ENCODE peak calls at places on chromosomes 6 and 20, in seven cellular contexts. Z is SK-N-SH, V is neuronal stem cell, L is GM12878, X is H1, G is GM23248, M is HepG2. A is an unnamed sample.
A peak's percentile ranks its signal among the peaks of the same experiment; 100 is the strongest.

GRCh38 chr6:55869731-55870130 is 5.7 kb downstream of the BMP5 start:
- DNase-seq in G (no peak), X (no peak), L (no peak), M (no peak), V (no peak), Z (peak; percentile 0), A (no peak)

GRCh38 chr6:18503588-18504231 is 116.6 kb downstream of the RNF144B start:
- DNase-seq in L (peak; percentile 35), M (peak; percentile 80), Z (peak; percentile 52), V (peak; percentile 58), G (peak; percentile 90), X (peak; percentile 57), A (peak; percentile 86)

GRCh38 chr20:38222231-38222922 is 38.2 kb downstream of the KIAA1755 start:
- DNase-seq in X (peak; percentile 96), Z (peak; percentile 84), L (no peak), G (peak; percentile 69), M (peak; percentile 71), V (peak; percentile 73), A (peak; percentile 51)

GRCh38 chr20:3010985-3011723 is 32.3 kb upstream of the GNRH2 start:
- DNase-seq in Z (no peak), X (no peak), G (peak; percentile 72), L (no peak), V (no peak), M (no peak), A (peak; percentile 18)

GRCh38 chr20:12012241-12013222 is 94.8 kb downstream of the BTBD3 start:
- DNase-seq in X (peak; percentile 78), M (peak; percentile 67), G (peak; percentile 29), L (peak; percentile 12), V (peak; percentile 42), Z (peak; percentile 54), A (peak; percentile 50)

GRCh38 chr6:147586044-147586443 is 77.6 kb downstream of the SAMD5 start:
- DNase-seq in G (peak; percentile 1), Z (no peak), M (no peak), L (no peak), X (no peak), V (no peak), A (peak; percentile 65)

GRCh38 chr6:163876391-163876790 is 461.9 kb downstream of the QKI start:
- DNase-seq in Z (no peak), G (no peak), X (no peak), V (no peak), M (no peak), L (no peak), A (peak; percentile 69)

GRCh38 chr6:16700202-16700997 is 60.9 kb downstream of the ATXN1 start:
- DNase-seq in M (no peak), V (no peak), Z (no peak), X (no peak), G (no peak), L (no peak), A (peak; percentile 60)

GRCh38 chr6:127634178-127634577 is 57.2 kb downstream of the C6orf58 start:
- DNase-seq in Z (no peak), M (no peak), L (no peak), V (no peak), G (peak; percentile 7), X (no peak), A (no peak)

GRCh38 chr20:44650777-44651493 is 564 bp downstream of the ADA start:
- DNase-seq in M (no peak), L (no peak), G (peak; percentile 18), Z (no peak), V (no peak), X (no peak), A (no peak)

GRCh38 chr6:129938242-129939020 is 77.3 kb upstream of the TMEM244 start:
- DNase-seq in X (no peak), L (no peak), Z (no peak), V (no peak), M (no peak), G (no peak), A (no peak)

GRCh38 chr6:2857580-2858337 is 16.1 kb upstream of the SERPINB1 start:
- DNase-seq in L (peak; percentile 90), Z (peak; percentile 70), X (no peak), V (no peak), G (no peak), M (no peak), A (peak; percentile 70)

GRCh38 chr20:34538671-34539123 is 19.8 kb upstream of the MAP1LC3A start:
- DNase-seq in L (no peak), V (no peak), G (peak; percentile 84), M (peak; percentile 61), X (peak; percentile 82), Z (peak; percentile 77), A (no peak)

GRCh38 chr6:32936247-32937152 is 4.3 kb downstream of the HLA-DMB start:
- DNase-seq in L (no peak), V (no peak), G (no peak), Z (no peak), M (no peak), X (no peak), A (no peak)

GRCh38 chr20:17505664-17506517 is 25.3 kb downstream of the BFSP1 start:
- DNase-seq in L (no peak), G (peak; percentile 83), V (no peak), M (peak; percentile 21), Z (no peak), X (no peak), A (peak; percentile 61)

GRCh38 chr6:145214570-145214969 is 520.8 kb downstream of the EPM2A start:
- DNase-seq in V (peak; percentile 8), M (peak; percentile 47), X (no peak), L (no peak), G (peak; percentile 52), Z (peak; percentile 4), A (peak; percentile 59)

GRCh38 chr20:20195011-20195705 is 142.8 kb downstream of the CFAP61 start:
- DNase-seq in M (no peak), G (no peak), L (no peak), V (no peak), X (no peak), Z (peak; percentile 27), A (no peak)

GRCh38 chr6:72820906-72821305 is 199.0 kb downstream of the KCNQ5 start:
- DNase-seq in G (no peak), M (no peak), Z (no peak), V (no peak), X (no peak), L (no peak), A (no peak)

GRCh38 chr6:167858086-167858591 is 31.4 kb downstream of the AFDN start:
- DNase-seq in V (no peak), Z (peak; percentile 8), M (no peak), G (peak; percentile 80), L (no peak), X (no peak), A (peak; percentile 82)

GRCh38 chr6:32212076-32212760 is 11.6 kb downstream of the NOTCH4 start:
- DNase-seq in G (no peak), M (no peak), X (no peak), Z (no peak), V (no peak), L (no peak), A (no peak)

GRCh38 chr6:138569970-138570715 is 70.8 kb upstream of the NHSL1 start:
- DNase-seq in Z (no peak), M (peak; percentile 94), G (no peak), X (no peak), V (no peak), L (no peak), A (peak; percentile 65)
- H3K4me3 ChIP-seq in Z (no peak overlapping the region), M (peak overlapping the region; percentile 64), G (no peak overlapping the region), X (no peak overlapping the region), V (peak overlapping the region; percentile 75), L (no peak overlapping the region), A (peak overlapping the region; percentile 68)

GRCh38 chr6:30143780-30144179 is 7.8 kb downstream of the TRIM40 start:
- DNase-seq in M (no peak), L (no peak), G (no peak), Z (peak; percentile 42), X (no peak), V (no peak), A (no peak)
- H2AFZ ChIP-seq in M (peak overlapping the region; percentile 79), L (no peak overlapping the region), G (no peak overlapping the region), Z (no peak overlapping the region), X (no peak overlapping the region), V (no peak overlapping the region), A (no peak overlapping the region)

GRCh38 chr20:45832619-45833018 is 980 bp upstream of the SNX21 start:
- DNase-seq in M (no peak), Z (no peak), X (no peak), G (no peak), V (no peak), L (no peak), A (no peak)
- H3K4me3 ChIP-seq in M (peak overlapping the region; percentile 71), Z (no peak overlapping the region), X (no peak overlapping the region), G (peak overlapping the region; percentile 92), V (no peak overlapping the region), L (no peak overlapping the region), A (no peak overlapping the region)

DNA sequence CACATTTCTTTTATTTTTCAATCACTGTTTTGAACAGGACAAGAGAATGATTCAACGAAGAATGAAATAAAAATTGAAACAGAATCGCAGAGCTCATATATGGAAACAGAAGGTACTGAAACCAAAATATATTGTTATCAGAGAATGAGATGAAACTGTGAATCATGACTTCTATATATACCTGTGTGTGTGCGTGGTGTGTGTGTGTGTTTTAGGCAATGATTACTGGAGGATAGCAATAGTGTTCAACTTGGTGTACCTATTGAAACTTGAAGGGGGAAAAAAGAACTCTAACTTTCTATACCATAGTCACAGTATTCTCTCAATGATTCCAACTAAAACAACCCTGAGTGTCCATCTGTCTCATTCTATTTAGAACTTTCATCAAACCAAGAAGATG is 586.6 kb downstream of the KIF16B start:
- DNase-seq in L (peak; percentile 72), G (no peak), V (no peak), X (no peak), Z (no peak), M (no peak), A (no peak)
- H2AFZ ChIP-seq in L (no peak overlapping the region), G (no peak overlapping the region), V (no peak overlapping the region), X (no peak overlapping the region), Z (no peak overlapping the region), M (no peak overlapping the region), A (no peak overlapping the region)

GRCh38 chr20:46014517-46015396 is 6.0 kb downstream of the MMP9 start:
- DNase-seq in V (no peak), Z (no peak), G (no peak), X (no peak), L (no peak), M (peak; percentile 82), A (no peak)
- H3K4me3 ChIP-seq in V (no peak overlapping the region), Z (no peak overlapping the region), G (no peak overlapping the region), X (peak overlapping the region; percentile 33), L (no peak overlapping the region), M (no peak overlapping the region), A (no peak overlapping the region)

DNA sequence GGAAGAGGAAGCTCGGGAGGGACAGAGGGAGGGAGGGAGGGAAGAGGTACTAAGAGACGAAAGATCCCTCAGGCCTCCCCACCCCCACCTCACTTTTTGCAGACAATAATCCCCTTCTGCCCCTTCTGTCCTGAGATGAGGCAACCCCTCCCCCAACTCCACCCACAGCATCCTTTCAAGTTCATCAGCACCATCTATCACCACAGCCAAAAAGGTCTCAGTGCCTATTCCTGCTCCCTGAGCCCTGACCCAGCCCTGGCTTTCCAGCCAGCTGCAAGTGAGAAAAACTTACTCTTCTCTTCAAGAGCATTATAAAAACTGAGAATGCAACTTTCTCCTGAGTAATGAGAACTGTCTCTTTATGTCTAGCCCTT is 133.2 kb upstream of the LRFN2 start:
- DNase-seq in G (no peak), Z (no peak), X (no peak), V (no peak), L (no peak), M (no peak), A (no peak)
- H2AFZ ChIP-seq in G (peak overlapping the region; percentile 100), Z (no peak overlapping the region), X (peak overlapping the region; percentile 93), V (peak overlapping the region; percentile 81), L (peak overlapping the region; percentile 37), M (no peak overlapping the region), A (peak overlapping the region; percentile 90)

A was measured in fibroblast of lung.